ENCODE peak calls at places on chromosome 3, in eight cellular contexts. One of them, this sample, is unnamed.

GRCh38 chr3:141094851-141095545 is 43.9 kb downstream of the SPSB4 start:
- DNase-seq in neural crest cell: peak
- DNase-seq in A673: peak
- DNase-seq in activated CD8-positive, alpha-beta memory T cell treated with anti-CD3 and anti-CD28 coated beads for 1 hour: no peak
- DNase-seq in H4: no peak
- DNase-seq in MV-4-11: no peak
- DNase-seq in activated T-helper 1 cell treated with Interleukin-2 at 50 U/mL for 16 hours: no peak
- DNase-seq in left cardiac atrium: peak
- DNase-seq in this sample: no peak

GRCh38 chr3:153901152-153901551 is 220.0 kb upstream of the ARHGEF26 start:
- DNase-seq in neural crest cell: no peak
- DNase-seq in MV-4-11: no peak
- DNase-seq in H4: no peak
- DNase-seq in activated CD8-positive, alpha-beta memory T cell treated with anti-CD3 and anti-CD28 coated beads for 1 hour: no peak
- DNase-seq in activated T-helper 1 cell treated with Interleukin-2 at 50 U/mL for 16 hours: no peak
- DNase-seq in A673: peak
- DNase-seq in left cardiac atrium: no peak
- DNase-seq in this sample: peak

GRCh38 chr3:153658151-153658550 is 463.0 kb upstream of the ARHGEF26 start:
- DNase-seq in activated CD8-positive, alpha-beta memory T cell treated with anti-CD3 and anti-CD28 coated beads for 1 hour: no peak
- DNase-seq in H4: no peak
- DNase-seq in MV-4-11: peak
- DNase-seq in A673: peak
- DNase-seq in neural crest cell: no peak
- DNase-seq in left cardiac atrium: no peak
- DNase-seq in activated T-helper 1 cell treated with Interleukin-2 at 50 U/mL for 16 hours: no peak
- DNase-seq in this sample: no peak

GRCh38 chr3:193963808-193964516 is 172.0 kb upstream of the HES1 start:
- DNase-seq in H4: no peak
- DNase-seq in A673: no peak
- DNase-seq in MV-4-11: no peak
- DNase-seq in neural crest cell: no peak
- DNase-seq in left cardiac atrium: no peak
- DNase-seq in activated CD8-positive, alpha-beta memory T cell treated with anti-CD3 and anti-CD28 coated beads for 1 hour: no peak
- DNase-seq in activated T-helper 1 cell treated with Interleukin-2 at 50 U/mL for 16 hours: no peak
- DNase-seq in this sample: no peak

GRCh38 chr3:138412821-138413531 is 21.4 kb upstream of the ESYT3 start:
- DNase-seq in left cardiac atrium: no peak
- DNase-seq in activated CD8-positive, alpha-beta memory T cell treated with anti-CD3 and anti-CD28 coated beads for 1 hour: no peak
- DNase-seq in MV-4-11: peak
- DNase-seq in A673: no peak
- DNase-seq in neural crest cell: no peak
- DNase-seq in H4: no peak
- DNase-seq in activated T-helper 1 cell treated with Interleukin-2 at 50 U/mL for 16 hours: no peak
- DNase-seq in this sample: no peak

GRCh38 chr3:8954938-8955763 is 8.1 kb downstream of the RAD18 start:
- DNase-seq in activated T-helper 1 cell treated with Interleukin-2 at 50 U/mL for 16 hours: no peak
- DNase-seq in left cardiac atrium: no peak
- DNase-seq in A673: no peak
- DNase-seq in MV-4-11: peak
- DNase-seq in activated CD8-positive, alpha-beta memory T cell treated with anti-CD3 and anti-CD28 coated beads for 1 hour: no peak
- DNase-seq in H4: no peak
- DNase-seq in neural crest cell: no peak
- DNase-seq in this sample: no peak

GRCh38 chr3:124597273-124597672 is 133.0 kb upstream of the UMPS start:
- DNase-seq in activated CD8-positive, alpha-beta memory T cell treated with anti-CD3 and anti-CD28 coated beads for 1 hour: no peak
- DNase-seq in activated T-helper 1 cell treated with Interleukin-2 at 50 U/mL for 16 hours: no peak
- DNase-seq in MV-4-11: no peak
- DNase-seq in left cardiac atrium: no peak
- DNase-seq in H4: no peak
- DNase-seq in A673: peak
- DNase-seq in neural crest cell: no peak
- DNase-seq in this sample: no peak

GRCh38 chr3:54520060-54520459 is 397.7 kb downstream of the CACNA2D3 start:
- DNase-seq in neural crest cell: no peak
- DNase-seq in activated T-helper 1 cell treated with Interleukin-2 at 50 U/mL for 16 hours: no peak
- DNase-seq in activated CD8-positive, alpha-beta memory T cell treated with anti-CD3 and anti-CD28 coated beads for 1 hour: no peak
- DNase-seq in A673: no peak
- DNase-seq in H4: no peak
- DNase-seq in left cardiac atrium: no peak
- DNase-seq in MV-4-11: no peak
- DNase-seq in this sample: no peak

GRCh38 chr3:5290915-5291314 is 103.4 kb downstream of the EDEM1 start:
- DNase-seq in H4: no peak
- DNase-seq in A673: no peak
- DNase-seq in activated T-helper 1 cell treated with Interleukin-2 at 50 U/mL for 16 hours: no peak
- DNase-seq in neural crest cell: no peak
- DNase-seq in MV-4-11: no peak
- DNase-seq in activated CD8-positive, alpha-beta memory T cell treated with anti-CD3 and anti-CD28 coated beads for 1 hour: no peak
- DNase-seq in left cardiac atrium: no peak
- DNase-seq in this sample: no peak

GRCh38 chr3:50885491-50885890 is 210.8 kb downstream of the DOCK3 start:
- DNase-seq in MV-4-11: no peak
- DNase-seq in H4: no peak
- DNase-seq in A673: peak
- DNase-seq in activated T-helper 1 cell treated with Interleukin-2 at 50 U/mL for 16 hours: no peak
- DNase-seq in left cardiac atrium: no peak
- DNase-seq in neural crest cell: no peak
- DNase-seq in activated CD8-positive, alpha-beta memory T cell treated with anti-CD3 and anti-CD28 coated beads for 1 hour: no peak
- DNase-seq in this sample: peak

GRCh38 chr3:173663664-173664063 is 266.1 kb downstream of the NLGN1 start:
- DNase-seq in MV-4-11: no peak
- DNase-seq in H4: no peak
- DNase-seq in left cardiac atrium: no peak
- DNase-seq in activated T-helper 1 cell treated with Interleukin-2 at 50 U/mL for 16 hours: no peak
- DNase-seq in activated CD8-positive, alpha-beta memory T cell treated with anti-CD3 and anti-CD28 coated beads for 1 hour: no peak
- DNase-seq in A673: no peak
- DNase-seq in neural crest cell: no peak
- DNase-seq in this sample: no peak

GRCh38 chr3:17850448-17850847 is 108.0 kb upstream of the TBC1D5 start:
- DNase-seq in H4: no peak
- DNase-seq in left cardiac atrium: no peak
- DNase-seq in neural crest cell: no peak
- DNase-seq in activated CD8-positive, alpha-beta memory T cell treated with anti-CD3 and anti-CD28 coated beads for 1 hour: no peak
- DNase-seq in MV-4-11: peak
- DNase-seq in activated T-helper 1 cell treated with Interleukin-2 at 50 U/mL for 16 hours: no peak
- DNase-seq in A673: no peak
- DNase-seq in this sample: no peak

GRCh38 chr3:141798455-141798854 is 35.2 kb downstream of the GRK7 start:
- DNase-seq in activated CD8-positive, alpha-beta memory T cell treated with anti-CD3 and anti-CD28 coated beads for 1 hour: no peak
- DNase-seq in activated T-helper 1 cell treated with Interleukin-2 at 50 U/mL for 16 hours: no peak
- DNase-seq in H4: no peak
- DNase-seq in A673: no peak
- DNase-seq in left cardiac atrium: no peak
- DNase-seq in MV-4-11: peak
- DNase-seq in neural crest cell: no peak
- DNase-seq in this sample: no peak

GRCh38 chr3:8882617-8883016 is 80.7 kb downstream of the RAD18 start:
- DNase-seq in activated T-helper 1 cell treated with Interleukin-2 at 50 U/mL for 16 hours: no peak
- DNase-seq in A673: no peak
- DNase-seq in neural crest cell: no peak
- DNase-seq in MV-4-11: no peak
- DNase-seq in H4: no peak
- DNase-seq in left cardiac atrium: no peak
- DNase-seq in activated CD8-positive, alpha-beta memory T cell treated with anti-CD3 and anti-CD28 coated beads for 1 hour: no peak
- DNase-seq in this sample: no peak

GRCh38 chr3:68173230-68173629 is 518.8 kb upstream of the SUCLG2 start:
- DNase-seq in neural crest cell: no peak
- DNase-seq in H4: no peak
- DNase-seq in activated CD8-positive, alpha-beta memory T cell treated with anti-CD3 and anti-CD28 coated beads for 1 hour: no peak
- DNase-seq in A673: no peak
- DNase-seq in MV-4-11: no peak
- DNase-seq in activated T-helper 1 cell treated with Interleukin-2 at 50 U/mL for 16 hours: no peak
- DNase-seq in left cardiac atrium: no peak
- DNase-seq in this sample: no peak

GRCh38 chr3:36907911-36908646 is 36.8 kb downstream of the TRANK1 start:
- DNase-seq in left cardiac atrium: peak
- DNase-seq in neural crest cell: no peak
- DNase-seq in activated T-helper 1 cell treated with Interleukin-2 at 50 U/mL for 16 hours: peak
- DNase-seq in MV-4-11: peak
- DNase-seq in activated CD8-positive, alpha-beta memory T cell treated with anti-CD3 and anti-CD28 coated beads for 1 hour: peak
- DNase-seq in A673: no peak
- DNase-seq in H4: peak
- DNase-seq in this sample: peak

GRCh38 chr3:147398841-147399534 is 7.4 kb downstream of the ZIC4 start:
- DNase-seq in neural crest cell: no peak
- DNase-seq in activated CD8-positive, alpha-beta memory T cell treated with anti-CD3 and anti-CD28 coated beads for 1 hour: no peak
- DNase-seq in H4: no peak
- DNase-seq in A673: no peak
- DNase-seq in MV-4-11: no peak
- DNase-seq in activated T-helper 1 cell treated with Interleukin-2 at 50 U/mL for 16 hours: no peak
- DNase-seq in left cardiac atrium: no peak
- DNase-seq in this sample: no peak

GRCh38 chr3:13025090-13025489 is 48.1 kb downstream of the IQSEC1 start:
- DNase-seq in activated CD8-positive, alpha-beta memory T cell treated with anti-CD3 and anti-CD28 coated beads for 1 hour: no peak
- DNase-seq in left cardiac atrium: peak
- DNase-seq in neural crest cell: no peak
- DNase-seq in MV-4-11: peak
- DNase-seq in activated T-helper 1 cell treated with Interleukin-2 at 50 U/mL for 16 hours: no peak
- DNase-seq in H4: peak
- DNase-seq in A673: no peak
- DNase-seq in this sample: no peak

GRCh38 chr3:127611251-127611650 is 13.0 kb downstream of the MCM2 start:
- DNase-seq in activated CD8-positive, alpha-beta memory T cell treated with anti-CD3 and anti-CD28 coated beads for 1 hour: no peak
- DNase-seq in H4: no peak
- DNase-seq in left cardiac atrium: no peak
- DNase-seq in A673: no peak
- DNase-seq in MV-4-11: no peak
- DNase-seq in activated T-helper 1 cell treated with Interleukin-2 at 50 U/mL for 16 hours: no peak
- DNase-seq in neural crest cell: no peak
- DNase-seq in this sample: no peak

GRCh38 chr3:190862209-190863118 is at the start of gene GMNC:
- DNase-seq in A673: peak
- DNase-seq in activated CD8-positive, alpha-beta memory T cell treated with anti-CD3 and anti-CD28 coated beads for 1 hour: peak
- DNase-seq in H4: peak
- DNase-seq in MV-4-11: no peak
- DNase-seq in activated T-helper 1 cell treated with Interleukin-2 at 50 U/mL for 16 hours: no peak
- DNase-seq in neural crest cell: peak
- DNase-seq in left cardiac atrium: peak
- DNase-seq in this sample: peak

GRCh38 chr3:47000198-47000815 is 20.8 kb downstream of the NBEAL2 start:
- DNase-seq in activated T-helper 1 cell treated with Interleukin-2 at 50 U/mL for 16 hours: no peak
- DNase-seq in A673: no peak
- DNase-seq in activated CD8-positive, alpha-beta memory T cell treated with anti-CD3 and anti-CD28 coated beads for 1 hour: no peak
- DNase-seq in left cardiac atrium: peak
- DNase-seq in neural crest cell: no peak
- DNase-seq in MV-4-11: no peak
- DNase-seq in H4: no peak
- DNase-seq in this sample: no peak

GRCh38 chr3:46112984-46113383 is 85.7 kb upstream of the XCR1 start:
- DNase-seq in activated T-helper 1 cell treated with Interleukin-2 at 50 U/mL for 16 hours: no peak
- DNase-seq in activated CD8-positive, alpha-beta memory T cell treated with anti-CD3 and anti-CD28 coated beads for 1 hour: no peak
- DNase-seq in left cardiac atrium: no peak
- DNase-seq in neural crest cell: no peak
- DNase-seq in H4: no peak
- DNase-seq in A673: no peak
- DNase-seq in MV-4-11: no peak
- DNase-seq in this sample: no peak

GRCh38 chr3:152037953-152038352 is 164.5 kb downstream of the SUCNR1 start:
- DNase-seq in MV-4-11: no peak
- DNase-seq in activated CD8-positive, alpha-beta memory T cell treated with anti-CD3 and anti-CD28 coated beads for 1 hour: no peak
- DNase-seq in H4: no peak
- DNase-seq in left cardiac atrium: no peak
- DNase-seq in neural crest cell: no peak
- DNase-seq in A673: no peak
- DNase-seq in activated T-helper 1 cell treated with Interleukin-2 at 50 U/mL for 16 hours: no peak
- DNase-seq in this sample: no peak

GRCh38 chr3:177056927-177057326 is 140.4 kb downstream of the TBL1XR1 start:
- DNase-seq in A673: no peak
- DNase-seq in neural crest cell: no peak
- DNase-seq in left cardiac atrium: no peak
- DNase-seq in H4: no peak
- DNase-seq in activated CD8-positive, alpha-beta memory T cell treated with anti-CD3 and anti-CD28 coated beads for 1 hour: no peak
- DNase-seq in MV-4-11: no peak
- DNase-seq in activated T-helper 1 cell treated with Interleukin-2 at 50 U/mL for 16 hours: no peak
- DNase-seq in this sample: no peak

GRCh38 chr3:156776871-156777270 is 49.3 kb upstream of the LEKR1 start:
- DNase-seq in A673: no peak
- DNase-seq in activated CD8-positive, alpha-beta memory T cell treated with anti-CD3 and anti-CD28 coated beads for 1 hour: no peak
- DNase-seq in MV-4-11: no peak
- DNase-seq in activated T-helper 1 cell treated with Interleukin-2 at 50 U/mL for 16 hours: no peak
- DNase-seq in neural crest cell: no peak
- DNase-seq in left cardiac atrium: no peak
- DNase-seq in H4: no peak
- DNase-seq in this sample: peak

GRCh38 chr3:188553569-188553968 is 399.6 kb downstream of the LPP start:
- DNase-seq in left cardiac atrium: no peak
- DNase-seq in H4: no peak
- DNase-seq in MV-4-11: no peak
- DNase-seq in activated CD8-positive, alpha-beta memory T cell treated with anti-CD3 and anti-CD28 coated beads for 1 hour: no peak
- DNase-seq in A673: no peak
- DNase-seq in neural crest cell: no peak
- DNase-seq in activated T-helper 1 cell treated with Interleukin-2 at 50 U/mL for 16 hours: peak
- DNase-seq in this sample: no peak

GRCh38 chr3:55484191-55484644 is 2.9 kb downstream of the WNT5A start:
- DNase-seq in activated CD8-positive, alpha-beta memory T cell treated with anti-CD3 and anti-CD28 coated beads for 1 hour: no peak
- DNase-seq in MV-4-11: no peak
- DNase-seq in A673: no peak
- DNase-seq in neural crest cell: no peak
- DNase-seq in left cardiac atrium: no peak
- DNase-seq in H4: no peak
- DNase-seq in activated T-helper 1 cell treated with Interleukin-2 at 50 U/mL for 16 hours: no peak
- DNase-seq in this sample: no peak

GRCh38 chr3:175526609-175527280 is 667.6 kb downstream of the NAALADL2 start:
- DNase-seq in activated T-helper 1 cell treated with Interleukin-2 at 50 U/mL for 16 hours: no peak
- DNase-seq in neural crest cell: no peak
- DNase-seq in H4: peak
- DNase-seq in A673: no peak
- DNase-seq in MV-4-11: no peak
- DNase-seq in left cardiac atrium: no peak
- DNase-seq in activated CD8-positive, alpha-beta memory T cell treated with anti-CD3 and anti-CD28 coated beads for 1 hour: no peak
- DNase-seq in this sample: peak

GRCh38 chr3:11737742-11738141 is 94.0 kb upstream of the VGLL4 start:
- DNase-seq in neural crest cell: no peak
- DNase-seq in MV-4-11: no peak
- DNase-seq in activated T-helper 1 cell treated with Interleukin-2 at 50 U/mL for 16 hours: no peak
- DNase-seq in A673: no peak
- DNase-seq in activated CD8-positive, alpha-beta memory T cell treated with anti-CD3 and anti-CD28 coated beads for 1 hour: no peak
- DNase-seq in H4: no peak
- DNase-seq in left cardiac atrium: no peak
- DNase-seq in this sample: no peak

GRCh38 chr3:47617061-47618010 is 38.7 kb upstream of the CSPG5 start:
- DNase-seq in activated CD8-positive, alpha-beta memory T cell treated with anti-CD3 and anti-CD28 coated beads for 1 hour: no peak
- DNase-seq in A673: no peak
- DNase-seq in neural crest cell: no peak
- DNase-seq in MV-4-11: no peak
- DNase-seq in H4: peak
- DNase-seq in left cardiac atrium: no peak
- DNase-seq in activated T-helper 1 cell treated with Interleukin-2 at 50 U/mL for 16 hours: no peak
- DNase-seq in this sample: no peak

GRCh38 chr3:64859625-64860590 is 172.1 kb upstream of the ADAMTS9 start:
- DNase-seq in A673: no peak
- DNase-seq in neural crest cell: no peak
- DNase-seq in left cardiac atrium: no peak
- DNase-seq in activated T-helper 1 cell treated with Interleukin-2 at 50 U/mL for 16 hours: no peak
- DNase-seq in MV-4-11: peak
- DNase-seq in H4: peak
- DNase-seq in activated CD8-positive, alpha-beta memory T cell treated with anti-CD3 and anti-CD28 coated beads for 1 hour: no peak
- DNase-seq in this sample: no peak

GRCh38 chr3:191026746-191027145 is 164.3 kb upstream of the GMNC start:
- DNase-seq in A673: no peak
- DNase-seq in neural crest cell: no peak
- DNase-seq in H4: no peak
- DNase-seq in activated CD8-positive, alpha-beta memory T cell treated with anti-CD3 and anti-CD28 coated beads for 1 hour: no peak
- DNase-seq in activated T-helper 1 cell treated with Interleukin-2 at 50 U/mL for 16 hours: no peak
- DNase-seq in MV-4-11: no peak
- DNase-seq in left cardiac atrium: no peak
- DNase-seq in this sample: no peak

GRCh38 chr3:185981621-185982020 is 43.8 kb upstream of the TRA2B start:
- DNase-seq in A673: no peak
- DNase-seq in left cardiac atrium: no peak
- DNase-seq in activated T-helper 1 cell treated with Interleukin-2 at 50 U/mL for 16 hours: no peak
- DNase-seq in activated CD8-positive, alpha-beta memory T cell treated with anti-CD3 and anti-CD28 coated beads for 1 hour: no peak
- DNase-seq in neural crest cell: no peak
- DNase-seq in MV-4-11: no peak
- DNase-seq in H4: no peak
- DNase-seq in this sample: no peak

GRCh38 chr3:45127130-45127822 is 18.9 kb downstream of the CDCP1 start:
- DNase-seq in left cardiac atrium: no peak
- DNase-seq in MV-4-11: no peak
- DNase-seq in neural crest cell: no peak
- DNase-seq in A673: no peak
- DNase-seq in H4: no peak
- DNase-seq in activated CD8-positive, alpha-beta memory T cell treated with anti-CD3 and anti-CD28 coated beads for 1 hour: no peak
- DNase-seq in activated T-helper 1 cell treated with Interleukin-2 at 50 U/mL for 16 hours: no peak
- DNase-seq in this sample: no peak

This sample was measured in SK-MEL-5.